ENCODE peak calls at places on chromosomes 13 and 19, in seven cellular contexts. One of them, this sample, is unnamed.

GRCh38 chr19:46442808-46443450 is 14.2 kb upstream of the PNMA8C start:
- DNase-seq in left cardiac atrium: peak
- DNase-seq in stimulated activated CD4-positive, alpha-beta T cell treated with anti-CD3 and anti-CD28 coated beads, Interleukin-15, amount 100 ng/mL, for 48 hours: no peak
- DNase-seq in amniotic stem cell: no peak
- DNase-seq in hippocampal formation: no peak
- DNase-seq in T-helper 1 cell: no peak
- DNase-seq in progenitor cell of endocrine pancreas: no peak
- DNase-seq in this sample: no peak

GRCh38 chr19:13022111-13022858 is 27.0 kb downstream of the NFIX start:
- DNase-seq in left cardiac atrium: no peak
- DNase-seq in stimulated activated CD4-positive, alpha-beta T cell treated with anti-CD3 and anti-CD28 coated beads, Interleukin-15, amount 100 ng/mL, for 48 hours: no peak
- DNase-seq in T-helper 1 cell: no peak
- DNase-seq in progenitor cell of endocrine pancreas: no peak
- DNase-seq in amniotic stem cell: no peak
- DNase-seq in hippocampal formation: peak
- DNase-seq in this sample: no peak

GRCh38 chr19:50703915-50704548 is 15.6 kb downstream of the SHANK1 start:
- DNase-seq in left cardiac atrium: no peak
- DNase-seq in amniotic stem cell: no peak
- DNase-seq in stimulated activated CD4-positive, alpha-beta T cell treated with anti-CD3 and anti-CD28 coated beads, Interleukin-15, amount 100 ng/mL, for 48 hours: no peak
- DNase-seq in progenitor cell of endocrine pancreas: no peak
- DNase-seq in hippocampal formation: no peak
- DNase-seq in T-helper 1 cell: no peak
- DNase-seq in this sample: peak

GRCh38 chr19:4057913-4058695 is 8.6 kb downstream of the ZBTB7A start:
- DNase-seq in left cardiac atrium: peak
- DNase-seq in T-helper 1 cell: no peak
- DNase-seq in stimulated activated CD4-positive, alpha-beta T cell treated with anti-CD3 and anti-CD28 coated beads, Interleukin-15, amount 100 ng/mL, for 48 hours: no peak
- DNase-seq in hippocampal formation: no peak
- DNase-seq in amniotic stem cell: no peak
- DNase-seq in progenitor cell of endocrine pancreas: no peak
- DNase-seq in this sample: no peak

GRCh38 chr13:32381539-32381938 is 46.4 kb downstream of the N4BP2L1 start:
- DNase-seq in T-helper 1 cell: peak
- DNase-seq in amniotic stem cell: no peak
- DNase-seq in progenitor cell of endocrine pancreas: no peak
- DNase-seq in left cardiac atrium: no peak
- DNase-seq in hippocampal formation: peak
- DNase-seq in stimulated activated CD4-positive, alpha-beta T cell treated with anti-CD3 and anti-CD28 coated beads, Interleukin-15, amount 100 ng/mL, for 48 hours: no peak
- DNase-seq in this sample: peak

GRCh38 chr13:98797456-98797855 is 45.0 kb upstream of the SLC15A1 start:
- DNase-seq in hippocampal formation: no peak
- DNase-seq in left cardiac atrium: no peak
- DNase-seq in progenitor cell of endocrine pancreas: no peak
- DNase-seq in T-helper 1 cell: no peak
- DNase-seq in amniotic stem cell: no peak
- DNase-seq in stimulated activated CD4-positive, alpha-beta T cell treated with anti-CD3 and anti-CD28 coated beads, Interleukin-15, amount 100 ng/mL, for 48 hours: no peak
- DNase-seq in this sample: no peak

GRCh38 chr13:98927954-98928927 is 49.6 kb downstream of the DOCK9 start:
- DNase-seq in progenitor cell of endocrine pancreas: no peak
- DNase-seq in amniotic stem cell: no peak
- DNase-seq in left cardiac atrium: peak
- DNase-seq in T-helper 1 cell: no peak
- DNase-seq in hippocampal formation: no peak
- DNase-seq in stimulated activated CD4-positive, alpha-beta T cell treated with anti-CD3 and anti-CD28 coated beads, Interleukin-15, amount 100 ng/mL, for 48 hours: no peak
- DNase-seq in this sample: no peak

GRCh38 chr13:99484405-99484981 is 16.8 kb upstream of the TM9SF2 start:
- DNase-seq in hippocampal formation: no peak
- DNase-seq in left cardiac atrium: no peak
- DNase-seq in amniotic stem cell: no peak
- DNase-seq in progenitor cell of endocrine pancreas: no peak
- DNase-seq in stimulated activated CD4-positive, alpha-beta T cell treated with anti-CD3 and anti-CD28 coated beads, Interleukin-15, amount 100 ng/mL, for 48 hours: no peak
- DNase-seq in T-helper 1 cell: no peak
- DNase-seq in this sample: no peak

GRCh38 chr13:41401371-41401770 is 56.0 kb upstream of the RGCC start:
- DNase-seq in T-helper 1 cell: no peak
- DNase-seq in progenitor cell of endocrine pancreas: no peak
- DNase-seq in amniotic stem cell: no peak
- DNase-seq in stimulated activated CD4-positive, alpha-beta T cell treated with anti-CD3 and anti-CD28 coated beads, Interleukin-15, amount 100 ng/mL, for 48 hours: no peak
- DNase-seq in hippocampal formation: no peak
- DNase-seq in left cardiac atrium: no peak
- DNase-seq in this sample: no peak

GRCh38 chr19:5563008-5563431 is 4.7 kb downstream of the TINCR start:
- DNase-seq in stimulated activated CD4-positive, alpha-beta T cell treated with anti-CD3 and anti-CD28 coated beads, Interleukin-15, amount 100 ng/mL, for 48 hours: no peak
- DNase-seq in left cardiac atrium: no peak
- DNase-seq in hippocampal formation: no peak
- DNase-seq in progenitor cell of endocrine pancreas: no peak
- DNase-seq in T-helper 1 cell: no peak
- DNase-seq in amniotic stem cell: no peak
- DNase-seq in this sample: no peak

GRCh38 chr19:49339364-49340068 is 4.3 kb downstream of the CD37 start:
- DNase-seq in stimulated activated CD4-positive, alpha-beta T cell treated with anti-CD3 and anti-CD28 coated beads, Interleukin-15, amount 100 ng/mL, for 48 hours: no peak
- DNase-seq in hippocampal formation: peak
- DNase-seq in left cardiac atrium: peak
- DNase-seq in amniotic stem cell: no peak
- DNase-seq in progenitor cell of endocrine pancreas: peak
- DNase-seq in T-helper 1 cell: no peak
- DNase-seq in this sample: peak

GRCh38 chr19:40443131-40443929 is 805 bp downstream of the SERTAD3 start:
- DNase-seq in left cardiac atrium: peak
- DNase-seq in hippocampal formation: peak
- DNase-seq in T-helper 1 cell: peak
- DNase-seq in stimulated activated CD4-positive, alpha-beta T cell treated with anti-CD3 and anti-CD28 coated beads, Interleukin-15, amount 100 ng/mL, for 48 hours: peak
- DNase-seq in amniotic stem cell: peak
- DNase-seq in progenitor cell of endocrine pancreas: peak
- DNase-seq in this sample: peak

GRCh38 chr13:51647067-51647466 is 62.8 kb downstream of the WDFY2 start:
- DNase-seq in amniotic stem cell: no peak
- DNase-seq in left cardiac atrium: no peak
- DNase-seq in hippocampal formation: no peak
- DNase-seq in progenitor cell of endocrine pancreas: no peak
- DNase-seq in T-helper 1 cell: no peak
- DNase-seq in stimulated activated CD4-positive, alpha-beta T cell treated with anti-CD3 and anti-CD28 coated beads, Interleukin-15, amount 100 ng/mL, for 48 hours: no peak
- DNase-seq in this sample: no peak

This sample was measured in T47D.